ENCODE peak calls at places on chromosomes 1 and 21, in eight cellular contexts. Y is esophagus squamous epithelium, X is adrenal gland, C is RWPE2, O is brain microvascular endothelial cell, E is HL-60, H is mucosa of descending colon, P is epithelial cell of proximal tubule. R is an unnamed sample.

GRCh38 chr1:227043755-227044154 is 103.7 kb downstream of the COQ8A start:
- DNase-seq in Y (no peak), X (no peak), C (no peak), O (peak), E (no peak), H (no peak), P (peak), R (no peak)

GRCh38 chr1:203204776-203205175 is 18.3 kb upstream of the CHI3L1 start:
- DNase-seq in Y (no peak), X (no peak), C (no peak), O (no peak), E (no peak), H (no peak), P (no peak), R (no peak)

GRCh38 chr1:219387211-219387610 is 213.5 kb downstream of the LYPLAL1 start:
- DNase-seq in Y (no peak), X (no peak), C (no peak), O (no peak), E (no peak), H (no peak), P (no peak), R (no peak)

GRCh38 chr1:184574588-184574987 is 180.1 kb downstream of the EDEM3 start:
- DNase-seq in Y (no peak), X (no peak), C (no peak), O (no peak), E (no peak), H (no peak), P (no peak), R (no peak)

GRCh38 chr1:87024936-87025537 is 110.6 kb downstream of the HS2ST1 start:
- DNase-seq in Y (no peak), X (no peak), C (no peak), O (peak), E (peak), H (no peak), P (peak), R (peak)

GRCh38 chr1:230509281-230509977 is 83.3 kb upstream of the PGBD5 start:
- DNase-seq in Y (no peak), X (peak), C (no peak), O (peak), E (no peak), H (no peak), P (peak), R (no peak)

GRCh38 chr1:7983086-7983778 is 21.7 kb downstream of the PARK7 start:
- DNase-seq in Y (no peak), X (peak), C (no peak), O (no peak), E (no peak), H (no peak), P (no peak), R (no peak)

GRCh38 chr1:214417545-214418210 is 133.7 kb downstream of the PTPN14 start:
- DNase-seq in Y (no peak), X (no peak), C (no peak), O (no peak), E (no peak), H (no peak), P (no peak), R (no peak)

GRCh38 chr1:53378932-53379661 is 51.2 kb upstream of the LRP8 start:
- DNase-seq in Y (no peak), X (no peak), C (peak), O (no peak), E (no peak), H (no peak), P (no peak), R (peak)

GRCh38 chr1:16978589-16979474 is 1.6 kb downstream of the MFAP2 start:
- DNase-seq in Y (no peak), X (no peak), C (peak), O (peak), E (no peak), H (no peak), P (no peak), R (peak)

GRCh38 chr1:28417441-28418277 is 48.1 kb downstream of the PHACTR4 start:
- DNase-seq in Y (no peak), X (peak), C (peak), O (no peak), E (peak), H (no peak), P (peak), R (peak)

GRCh38 chr1:240491156-240491555 is 120.8 kb downstream of the GREM2 start:
- DNase-seq in Y (no peak), X (no peak), C (no peak), O (peak), E (no peak), H (no peak), P (no peak), R (peak)

GRCh38 chr1:182615468-182616129 is 11.4 kb upstream of the RGS16 start:
- DNase-seq in Y (no peak), X (no peak), C (no peak), O (no peak), E (no peak), H (peak), P (no peak), R (peak)

GRCh38 chr1:9687120-9687875 is 35.8 kb downstream of the PIK3CD start:
- DNase-seq in Y (no peak), X (peak), C (peak), O (peak), E (no peak), H (peak), P (no peak), R (no peak)

GRCh38 chr1:7493711-7494110 is 277.4 kb upstream of the VAMP3 start:
- DNase-seq in Y (no peak), X (no peak), C (no peak), O (no peak), E (no peak), H (no peak), P (no peak), R (no peak)

GRCh38 chr21:22791376-22791775 is 1793.2 kb downstream of the NCAM2 start:
- DNase-seq in Y (no peak), X (no peak), C (no peak), O (no peak), E (no peak), H (no peak), P (no peak), R (no peak)

GRCh38 chr1:115437146-115437639 is 99.1 kb upstream of the NGF start:
- DNase-seq in Y (no peak), X (no peak), C (no peak), O (no peak), E (no peak), H (no peak), P (no peak), R (no peak)

GRCh38 chr1:93829061-93829460 is 49.9 kb downstream of the DNTTIP2 start:
- DNase-seq in Y (no peak), X (no peak), C (no peak), O (no peak), E (no peak), H (no peak), P (no peak), R (no peak)

GRCh38 chr1:151197863-151198253 is 494 bp upstream of the PIP5K1A start:
- DNase-seq in Y (no peak), X (peak), C (no peak), O (no peak), E (no peak), H (no peak), P (no peak), R (no peak)

GRCh38 chr1:186078245-186078644 is 296.8 kb downstream of the TPR start:
- DNase-seq in Y (no peak), X (no peak), C (no peak), O (no peak), E (no peak), H (no peak), P (no peak), R (no peak)

GRCh38 chr1:200510228-200510623 is 100.4 kb upstream of the ZNF281 start:
- DNase-seq in Y (no peak), X (peak), C (no peak), O (peak), E (peak), H (no peak), P (peak), R (peak)

GRCh38 chr1:154729031-154729442 is 121.1 kb upstream of the ADAR start:
- DNase-seq in Y (no peak), X (no peak), C (no peak), O (peak), E (no peak), H (no peak), P (no peak), R (no peak)

GRCh38 chr1:112114540-112114939 is 125.1 kb upstream of the KCND3 start:
- DNase-seq in Y (no peak), X (no peak), C (no peak), O (no peak), E (no peak), H (no peak), P (no peak), R (no peak)

GRCh38 chr1:220803401-220804201 is 16.9 kb downstream of the MTARC1 start:
- DNase-seq in Y (no peak), X (peak), C (no peak), O (peak), E (peak), H (no peak), P (no peak), R (no peak)

GRCh38 chr1:181504294-181505115 is 21.2 kb downstream of the CACNA1E start:
- DNase-seq in Y (no peak), X (peak), C (no peak), O (peak), E (peak), H (no peak), P (no peak), R (no peak)

GRCh38 chr1:113981962-113982931 is 3.0 kb downstream of the OLFML3 start:
- DNase-seq in Y (no peak), X (peak), C (no peak), O (peak), E (peak), H (peak), P (no peak), R (no peak)

GRCh38 chr1:25064465-25065238 is 134.6 kb upstream of the RUNX3 start:
- DNase-seq in Y (no peak), X (no peak), C (peak), O (no peak), E (no peak), H (peak), P (no peak), R (no peak)

GRCh38 chr1:98813738-98814309 is 152.3 kb downstream of the SNX7 start:
- DNase-seq in Y (no peak), X (no peak), C (no peak), O (no peak), E (no peak), H (no peak), P (no peak), R (no peak)

GRCh38 chr1:150464422-150464826 is 22.8 kb upstream of the TARS2 start:
- DNase-seq in Y (no peak), X (peak), C (no peak), O (peak), E (peak), H (peak), P (no peak), R (no peak)

GRCh38 chr1:63713627-63714481 is 60.0 kb upstream of the ROR1 start:
- DNase-seq in Y (no peak), X (no peak), C (no peak), O (peak), E (no peak), H (no peak), P (no peak), R (no peak)

DNA sequence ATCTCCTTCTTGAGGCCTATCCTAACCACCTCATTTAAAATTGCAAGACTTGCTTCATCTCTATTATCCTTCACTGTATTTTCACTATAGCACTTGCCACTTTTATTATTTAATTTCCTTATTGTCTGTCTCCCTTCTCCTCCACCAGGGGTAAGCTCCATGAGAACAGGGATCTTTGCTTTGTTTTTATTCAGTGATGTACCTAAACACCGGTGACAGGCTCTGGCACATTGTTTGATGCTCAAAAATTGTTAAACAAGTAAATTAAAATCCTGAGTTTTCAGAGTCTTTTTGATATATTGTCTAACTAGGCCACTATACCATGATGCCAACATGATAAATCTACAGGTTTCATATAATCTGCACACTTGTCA is 17.2 kb upstream of the SPEN start:
- DNase-seq in Y (no peak), X (no peak), C (no peak), O (no peak), E (no peak), H (no peak), P (no peak), R (no peak)
- TF ChIP-seq CTCF in Y (peak), X (peak), C (no peak), O (no peak), E (no peak), H (no peak), P (no peak), R (no peak)

DNA sequence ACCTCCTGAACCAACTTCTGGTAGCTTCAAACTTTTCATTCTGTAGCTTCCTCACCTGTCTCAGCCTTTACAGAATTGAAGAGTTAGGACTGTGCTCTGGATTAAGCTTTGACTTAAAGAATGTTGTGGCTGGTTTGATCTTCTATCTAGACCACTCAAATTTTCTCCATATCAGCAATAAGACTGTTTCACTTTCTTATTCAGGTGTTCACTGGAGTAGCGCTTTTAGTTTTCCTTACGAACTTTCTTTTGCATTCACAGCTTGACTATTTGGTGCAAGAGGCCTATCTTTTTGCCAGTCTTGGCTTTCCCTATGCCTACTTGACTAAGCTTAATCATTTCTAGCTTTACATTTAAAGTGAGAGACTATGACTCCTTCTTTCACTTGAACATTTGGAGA is 31.5 kb downstream of the FGGY start:
- DNase-seq in Y (no peak), X (no peak), C (no peak), O (no peak), E (no peak), H (no peak), P (no peak), R (no peak)
- H3K4me3 ChIP-seq in Y (no peak), X (no peak), C (no peak), O (no peak), E (no peak), H (no peak), P (no peak), R (no peak)

GRCh38 chr1:167060141-167061072 is 29.8 kb downstream of the GPA33 start:
- DNase-seq in Y (no peak), X (no peak), C (no peak), O (no peak), E (no peak), H (no peak), P (no peak), R (no peak)

GRCh38 chr1:167059729-167060107 is 30.5 kb downstream of the GPA33 start:
- DNase-seq in Y (no peak), X (no peak), C (no peak), O (no peak), E (no peak), H (no peak), P (no peak), R (no peak)

GRCh38 chr1:167061073-167061464 is 29.1 kb downstream of the GPA33 start:
- DNase-seq in Y (no peak), X (no peak), C (no peak), O (no peak), E (no peak), H (no peak), P (no peak), R (no peak)

GRCh38 chr1:167057297-167057688 is 32.9 kb downstream of the GPA33 start:
- DNase-seq in Y (no peak), X (peak), C (no peak), O (peak), E (peak), H (no peak), P (no peak), R (no peak)

DNA sequence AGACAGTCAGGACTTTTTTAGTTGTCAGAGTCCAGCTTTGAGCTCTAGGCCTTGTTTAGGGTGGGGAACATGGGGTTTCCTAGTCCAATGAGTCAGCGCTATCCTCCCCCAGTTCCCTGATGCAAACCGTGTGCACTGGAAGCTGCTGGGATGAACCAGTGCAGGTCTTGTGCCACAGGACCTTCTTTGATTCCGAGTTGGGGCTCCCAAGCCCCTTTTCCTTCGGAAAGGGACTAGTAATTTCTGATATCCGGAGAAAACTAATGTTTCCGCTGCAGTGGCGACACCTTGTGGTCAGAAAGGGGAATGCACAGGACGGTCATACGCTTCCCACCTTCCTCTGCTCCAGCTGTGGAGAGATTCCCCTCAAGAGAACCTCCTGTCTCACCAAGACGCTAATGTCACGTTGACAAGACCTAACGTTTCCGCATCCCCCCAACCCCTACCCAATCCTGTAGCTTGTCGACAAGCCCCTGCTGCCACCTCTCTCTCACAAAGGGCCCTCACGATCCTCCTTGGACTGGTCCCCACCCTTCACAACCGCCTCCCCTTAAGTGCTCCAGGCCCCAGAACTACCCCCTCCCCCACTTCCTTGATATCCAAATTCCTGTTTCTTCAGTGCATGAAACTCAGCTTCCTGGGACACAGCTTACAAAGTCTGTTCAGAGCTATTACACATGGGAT is 31.0 kb downstream of the GPA33 start:
- DNase-seq in Y (no peak), X (peak), C (no peak), O (peak), E (peak), H (no peak), P (no peak), R (no peak)
- TF ChIP-seq CTCF in Y (peak), X (peak), C (peak), O (peak), E (peak), H (peak), P (peak), R (peak)

DNA sequence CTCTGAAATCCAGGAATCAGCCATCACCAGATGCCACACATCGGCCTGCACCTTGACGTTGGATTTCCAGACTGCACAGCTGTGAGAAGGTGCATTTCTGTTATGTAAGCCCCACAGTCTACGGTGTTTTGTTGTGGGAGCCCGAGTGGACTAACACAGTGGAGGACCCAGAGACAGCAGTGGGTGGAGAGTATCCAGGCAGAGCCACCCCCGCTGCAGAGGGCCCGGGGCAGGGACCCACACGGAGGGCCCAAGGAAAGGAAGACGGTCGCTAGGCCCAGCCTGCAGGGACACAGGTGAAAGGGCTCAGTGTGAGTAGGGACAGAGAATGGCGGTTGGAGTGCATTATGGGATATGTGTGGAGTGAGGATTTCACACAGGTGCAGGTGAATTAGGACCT is 288.3 kb upstream of the AJAP1 start:
- DNase-seq in Y (no peak), X (no peak), C (no peak), O (no peak), E (no peak), H (no peak), P (no peak), R (no peak)
- H3K4me3 ChIP-seq in Y (no peak), X (no peak), C (no peak), O (no peak), E (no peak), H (no peak), P (no peak), R (no peak)

GRCh38 chr1:246497331-246497915 is 9.7 kb downstream of the SMYD3 start:
- DNase-seq in Y (no peak), X (peak), C (no peak), O (peak), E (peak), H (no peak), P (no peak), R (peak)
- TF ChIP-seq CTCF in Y (peak), X (peak), C (peak), O (peak), E (peak), H (peak), P (peak), R (peak)

GRCh38 chr1:36177589-36178463 is 21.9 kb downstream of the MAP7D1 start:
- DNase-seq in Y (no peak), X (no peak), C (no peak), O (no peak), E (no peak), H (peak), P (no peak), R (no peak)
- H3K4me3 ChIP-seq in Y (no peak), X (no peak), C (no peak), O (no peak), E (no peak), H (peak), P (no peak), R (no peak)

DNA sequence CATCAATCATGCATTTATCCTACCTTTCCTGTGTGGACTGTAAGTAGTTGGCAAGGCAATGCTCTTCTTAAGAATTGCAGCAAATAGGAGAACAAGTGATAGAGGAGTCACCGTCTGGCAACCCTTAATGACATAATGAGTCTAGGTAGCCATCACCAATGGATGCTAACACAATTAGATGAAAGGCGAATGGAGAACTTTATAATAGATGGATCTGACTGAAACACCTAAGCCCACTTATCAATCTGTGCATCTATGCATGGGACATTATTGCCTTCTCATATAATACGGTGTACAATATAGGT is 18.9 kb upstream of the CAPN8 start:
- DNase-seq in Y (no peak), X (no peak), C (no peak), O (no peak), E (no peak), H (no peak), P (no peak), R (no peak)
- TF ChIP-seq CTCF in Y (no peak), X (no peak), C (peak), O (no peak), E (no peak), H (no peak), P (no peak), R (no peak)

GRCh38 chr21:38244407-38244787 is 12.4 kb upstream of the KCNJ15 start:
- DNase-seq in Y (no peak), X (no peak), C (no peak), O (no peak), E (no peak), H (no peak), P (no peak), R (no peak)
- H3K4me3 ChIP-seq in Y (no peak), X (no peak), C (no peak), O (no peak), E (no peak), H (no peak), P (no peak), R (no peak)

GRCh38 chr1:51308636-51309035 is 21.7 kb downstream of the TTC39A start:
- DNase-seq in Y (no peak), X (no peak), C (no peak), O (no peak), E (no peak), H (no peak), P (no peak), R (no peak)

GRCh38 chr1:51306950-51307349 is 23.4 kb downstream of the TTC39A start:
- DNase-seq in Y (no peak), X (no peak), C (no peak), O (no peak), E (no peak), H (no peak), P (no peak), R (no peak)

GRCh38 chr1:51310871-51311613 is 19.3 kb downstream of the TTC39A start:
- DNase-seq in Y (no peak), X (no peak), C (no peak), O (no peak), E (peak), H (no peak), P (no peak), R (no peak)

GRCh38 chr1:51311826-51312225 is 18.5 kb downstream of the TTC39A start:
- DNase-seq in Y (no peak), X (no peak), C (no peak), O (no peak), E (no peak), H (no peak), P (no peak), R (no peak)

GRCh38 chr1:51309291-51309690 is 21.1 kb downstream of the TTC39A start:
- DNase-seq in Y (no peak), X (no peak), C (no peak), O (no peak), E (no peak), H (no peak), P (no peak), R (no peak)
- TF ChIP-seq CTCF in Y (no peak), X (no peak), C (no peak), O (no peak), E (no peak), H (no peak), P (no peak), R (no peak)